ENCODE peak calls at places on chromosomes 7 and 10, in six cellular contexts. H, P, O, Y, D and E are unnamed samples.

GRCh38 chr7:22443370-22444180 is 56.4 kb downstream of the STEAP1B start:
- DNase-seq in H (no peak), P (peak; percentile 44), O (peak; percentile 85), Y (peak; percentile 50), D (no peak), E (no peak)

GRCh38 chr10:78763651-78764395 is 304.9 kb upstream of the ZMIZ1 start:
- DNase-seq in H (no peak), P (no peak), O (no peak), Y (no peak), D (no peak), E (no peak)

GRCh38 chr7:138662066-138663061 is 38.8 kb downstream of the SVOPL start:
- DNase-seq in H (no peak), P (no peak), O (no peak), Y (no peak), D (no peak), E (no peak)

GRCh38 chr7:148385009-148385682 is 205.4 kb upstream of the C7orf33 start:
- DNase-seq in H (no peak), P (no peak), O (no peak), Y (no peak), D (no peak), E (no peak)

GRCh38 chr10:523925-524324 is 165.5 kb downstream of the DIP2C start:
- DNase-seq in H (no peak), P (no peak), O (no peak), Y (no peak), D (no peak), E (no peak)

GRCh38 chr7:100802951-100803350 is 24.4 kb downstream of the EPHB4 start:
- DNase-seq in H (no peak), P (no peak), O (no peak), Y (no peak), D (no peak), E (no peak)

GRCh38 chr7:84780158-84781124 is 406.4 kb downstream of the SEMA3D start:
- DNase-seq in H (no peak), P (no peak), O (no peak), Y (no peak), D (no peak), E (no peak)

GRCh38 chr10:131657318-131657984 is 243.4 kb upstream of the PPP2R2D start:
- DNase-seq in H (no peak), P (no peak), O (no peak), Y (no peak), D (no peak), E (no peak)

GRCh38 chr10:61586829-61587228 is 75.9 kb upstream of the CABCOCO1 start:
- DNase-seq in H (no peak), P (no peak), O (no peak), Y (no peak), D (no peak), E (no peak)

GRCh38 chr7:141946874-141947273 is at the start of gene CLEC5A:
- DNase-seq in H (no peak), P (no peak), O (no peak), Y (no peak), D (no peak), E (no peak)

GRCh38 chr7:137591444-137591843 is 247.9 kb upstream of the PTN start:
- DNase-seq in H (no peak), P (no peak), O (peak; percentile 66), Y (no peak), D (no peak), E (no peak)

GRCh38 chr10:1736180-1736971 is 949 bp downstream of the ADARB2 start:
- DNase-seq in H (no peak), P (no peak), O (no peak), Y (no peak), D (peak; percentile 2), E (no peak)

GRCh38 chr10:51074238-51075028 is at the start of gene PRKG1:
- DNase-seq in H (peak; percentile 92), P (peak; percentile 69), O (peak; percentile 70), Y (peak; percentile 42), D (peak; percentile 19), E (peak; percentile 46)

GRCh38 chr10:86375204-86375603 is 8.6 kb upstream of the GRID1 start:
- DNase-seq in H (peak; percentile 38), P (no peak), O (no peak), Y (no peak), D (no peak), E (no peak)

GRCh38 chr10:129770286-129770685 is 193.8 kb downstream of the EBF3 start:
- DNase-seq in H (peak; percentile 82), P (no peak), O (no peak), Y (no peak), D (no peak), E (no peak)

GRCh38 chr7:2313450-2314208 is 612 bp downstream of the SNX8 start:
- DNase-seq in H (peak; percentile 84), P (peak; percentile 14), O (peak; percentile 29), Y (peak; percentile 8), D (no peak), E (no peak)

GRCh38 chr7:265192-265997 is 24.6 kb upstream of the FOXL3 start:
- DNase-seq in H (no peak), P (no peak), O (no peak), Y (no peak), D (no peak), E (no peak)

GRCh38 chr7:143012409-143012808 is 14.5 kb downstream of the OR9A2 start:
- DNase-seq in H (no peak), P (no peak), O (no peak), Y (no peak), D (no peak), E (no peak)

GRCh38 chr10:3806603-3807002 is 21.6 kb upstream of the KLF6 start:
- DNase-seq in H (no peak), P (peak; percentile 88), O (peak; percentile 93), Y (no peak), D (peak; percentile 20), E (no peak)

GRCh38 chr7:129343099-129343700 is 91.0 kb upstream of the STRIP2 start:
- DNase-seq in H (no peak), P (peak; percentile 75), O (peak; percentile 40), Y (peak; percentile 76), D (peak; percentile 44), E (peak; percentile 34)

GRCh38 chr7:25659841-25660240 is 431.6 kb upstream of the NPVF start:
- DNase-seq in H (no peak), P (no peak), O (no peak), Y (no peak), D (no peak), E (no peak)

GRCh38 chr10:60149003-60149402 is 240.7 kb downstream of the ANK3 start:
- DNase-seq in H (no peak), P (no peak), O (no peak), Y (no peak), D (no peak), E (no peak)

GRCh38 chr10:43218951-43219837 is 47.7 kb downstream of the RASGEF1A start:
- DNase-seq in H (no peak), P (no peak), O (no peak), Y (no peak), D (no peak), E (no peak)

GRCh38 chr10:48389272-48389671 is 82.8 kb downstream of the MAPK8 start:
- DNase-seq in H (no peak), P (no peak), O (no peak), Y (no peak), D (peak; percentile 9), E (no peak)

GRCh38 chr7:43211693-43212092 is 99.2 kb downstream of the HECW1 start:
- DNase-seq in H (no peak), P (no peak), O (no peak), Y (no peak), D (no peak), E (no peak)

GRCh38 chr10:132192076-132192975 is 5.6 kb downstream of the DPYSL4 start:
- DNase-seq in H (no peak), P (no peak), O (no peak), Y (no peak), D (no peak), E (no peak)

GRCh38 chr7:83697814-83698530 is 49.0 kb upstream of the SEMA3E start:
- DNase-seq in H (no peak), P (no peak), O (no peak), Y (no peak), D (no peak), E (no peak)